ENCODE peak calls at places on chromosome 3, in seven cellular contexts. H is H1, U is caudate nucleus, V is body of pancreas, L is cardiac muscle cell, R is fibroblast of lung, Y is GM23248. G is an unnamed sample.

GRCh38 chr3:4741404-4742307 is 237.6 kb upstream of the BHLHE40 start:
- DNase-seq in L (peak), Y (peak), V (peak), H (no peak), U (no peak), R (peak), G (no peak)

GRCh38 chr3:123246846-123247245 is 45.1 kb downstream of the SEC22A start:
- DNase-seq in H (no peak), Y (no peak), R (no peak), L (no peak), U (no peak), V (no peak), G (no peak)

GRCh38 chr3:43389388-43390254 is 103.3 kb downstream of the SNRK start:
- DNase-seq in H (no peak), R (peak), V (peak), Y (no peak), L (peak), U (no peak), G (no peak)

GRCh38 chr3:5087209-5087608 is 34.9 kb upstream of the ARL8B start:
- DNase-seq in H (no peak), U (no peak), L (no peak), V (no peak), Y (no peak), R (no peak), G (no peak)

GRCh38 chr3:56323986-56324420 is 144.3 kb downstream of the ERC2 start:
- DNase-seq in U (no peak), L (peak), Y (peak), V (no peak), R (peak), H (no peak), G (no peak)

GRCh38 chr3:197460002-197460401 is 95.8 kb downstream of the BDH1 start:
- DNase-seq in R (no peak), V (no peak), L (no peak), H (no peak), U (no peak), Y (no peak), G (no peak)

GRCh38 chr3:197430961-197431910 is 124.5 kb downstream of the BDH1 start:
- DNase-seq in U (no peak), H (no peak), L (peak), V (no peak), R (peak), Y (peak), G (no peak)

GRCh38 chr3:171908731-171909130 is 65.6 kb downstream of the TMEM212 start:
- DNase-seq in Y (no peak), V (no peak), R (peak), L (peak), U (no peak), H (no peak), G (no peak)

GRCh38 chr3:134976948-134977347 is 181.9 kb downstream of the EPHB1 start:
- DNase-seq in R (no peak), L (no peak), U (no peak), H (no peak), Y (no peak), V (no peak), G (no peak)

GRCh38 chr3:104629038-104629437 is 737.7 kb upstream of the ALCAM start:
- DNase-seq in H (no peak), L (peak), Y (peak), U (no peak), R (peak), V (no peak), G (no peak)

GRCh38 chr3:55701997-55702396 is 214.9 kb upstream of the WNT5A start:
- DNase-seq in H (no peak), L (no peak), R (peak), Y (no peak), V (no peak), U (no peak), G (no peak)

GRCh38 chr3:140715035-140715434 is 37.2 kb downstream of the TRIM42 start:
- DNase-seq in U (no peak), R (no peak), V (no peak), Y (no peak), L (no peak), H (no peak), G (no peak)

GRCh38 chr3:31793040-31793439 is 188.0 kb downstream of the OSBPL10 start:
- DNase-seq in R (no peak), H (no peak), L (no peak), U (peak), V (no peak), Y (no peak), G (no peak)

GRCh38 chr3:139764936-139765335 is 87.2 kb upstream of the NMNAT3 start:
- DNase-seq in U (no peak), R (peak), L (peak), V (no peak), H (no peak), Y (peak), G (no peak)

GRCh38 chr3:156630081-156630772 is 44.2 kb upstream of the TIPARP start:
- DNase-seq in Y (peak), R (no peak), H (no peak), U (no peak), V (no peak), L (no peak), G (no peak)

GRCh38 chr3:146928421-146929059 is 323.4 kb upstream of the PLSCR5 start:
- DNase-seq in V (no peak), H (no peak), L (no peak), R (no peak), U (no peak), Y (no peak), G (no peak)

GRCh38 chr3:149134560-149134959 is 5.1 kb downstream of the HPS3 start:
- DNase-seq in V (no peak), L (peak), U (no peak), H (no peak), R (peak), Y (peak), G (no peak)

GRCh38 chr3:86787091-86787490 is 203.9 kb downstream of the VGLL3 start:
- DNase-seq in H (no peak), R (peak), V (no peak), Y (peak), L (peak), U (no peak), G (no peak)

GRCh38 chr3:12286927-12287726 is 1.7 kb upstream of the PPARG start:
- DNase-seq in H (peak), V (peak), U (no peak), L (peak), Y (peak), R (peak), G (no peak)
- H3K27ac ChIP-seq in H (no peak), V (no peak), U (no peak), L (no peak), Y (no peak), R (peak), G (no peak)

DNA sequence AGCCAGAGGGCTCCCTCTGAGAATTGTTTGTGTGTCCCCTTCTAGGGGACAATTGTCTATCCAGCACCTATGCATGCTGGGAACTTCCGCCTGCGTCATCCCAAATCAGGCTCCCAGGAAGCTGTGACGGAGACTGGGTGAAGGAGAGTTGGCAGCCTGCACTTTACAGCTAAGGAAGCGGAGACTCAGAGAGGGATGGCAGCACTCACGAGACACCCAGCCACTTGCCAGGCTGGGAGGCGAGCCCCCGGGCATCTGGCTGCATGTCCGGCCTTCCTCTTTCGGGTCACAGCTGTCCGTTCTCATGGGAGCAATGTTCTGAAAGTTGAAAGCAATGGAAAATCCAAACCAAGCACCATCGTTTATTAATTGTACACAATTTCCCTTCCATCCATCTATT is 45.5 kb upstream of the SLC6A11 start:
- DNase-seq in V (no peak), L (no peak), H (no peak), R (no peak), Y (no peak), U (no peak), G (no peak)
- H3K27ac ChIP-seq in V (no peak), L (no peak), H (no peak), R (no peak), Y (no peak), U (no peak), G (no peak)

GRCh38 chr3:81027344-81027743 is 734.1 kb downstream of the GBE1 start:
- DNase-seq in H (no peak), R (no peak), Y (no peak), L (no peak), V (no peak), U (no peak), G (no peak)
- H3K27ac ChIP-seq in H (no peak), R (no peak), Y (no peak), L (no peak), V (no peak), U (no peak), G (no peak)

DNA sequence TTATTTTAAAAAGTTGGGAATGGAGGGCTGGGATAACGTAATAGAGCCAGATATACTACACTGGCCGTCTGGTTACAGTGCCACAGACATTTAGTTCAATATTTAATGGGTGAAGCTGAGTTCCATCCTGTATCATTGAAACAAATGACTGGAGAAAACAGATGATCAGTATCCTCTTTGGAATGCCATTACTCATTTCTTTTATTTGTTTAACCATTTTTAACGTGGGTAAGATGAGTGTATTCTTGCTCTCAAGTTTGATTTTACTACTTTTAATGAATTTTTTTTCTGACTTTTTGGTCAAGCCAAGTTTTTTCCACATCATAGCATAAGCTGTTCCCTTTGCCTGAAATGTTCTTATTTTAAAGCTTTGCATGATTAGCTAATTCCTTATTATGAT is 53.9 kb upstream of the GRM7 start:
- DNase-seq in R (no peak), H (no peak), U (no peak), L (no peak), Y (no peak), V (no peak), G (no peak)
- H3K27ac ChIP-seq in R (no peak), H (no peak), U (no peak), L (no peak), Y (no peak), V (no peak), G (no peak)